ENCODE peak calls at places on chromosome 10, in five cellular contexts. M, D, Y, J and V are unnamed samples.
A peak's percentile ranks its signal among the peaks of the same experiment; 100 is the strongest.

GRCh38 chr10:9239298-9239697 is 1184.8 kb downstream of the GATA3 start:
- DNase-seq in M (no peak), D (no peak), Y (no peak), J (no peak), V (no peak)

GRCh38 chr10:35369049-35369760 is 32.9 kb downstream of the CCNY start:
- DNase-seq in M (no peak), D (no peak), Y (no peak), J (no peak), V (no peak)

GRCh38 chr10:127694580-127695193 is 42.3 kb upstream of the FOXI2 start:
- DNase-seq in M (peak; percentile 5), D (peak; percentile 66), Y (no peak), J (no peak), V (no peak)

GRCh38 chr10:122014652-122015248 is 25.8 kb downstream of the TACC2 start:
- DNase-seq in M (no peak), D (no peak), Y (no peak), J (no peak), V (no peak)

GRCh38 chr10:118911361-118911760 is 118.2 kb upstream of the NANOS1 start:
- DNase-seq in M (peak; percentile 11), D (no peak), Y (no peak), J (no peak), V (no peak)

GRCh38 chr10:75083972-75084833 is 27.3 kb upstream of the SAMD8 start:
- DNase-seq in M (no peak), D (no peak), Y (no peak), J (no peak), V (no peak)

GRCh38 chr10:113226404-113226803 is 276.4 kb downstream of the TCF7L2 start:
- DNase-seq in M (no peak), D (no peak), Y (no peak), J (no peak), V (no peak)

GRCh38 chr10:71975087-71975890 is 11.1 kb downstream of the CHST3 start:
- DNase-seq in M (peak; percentile 75), D (no peak), Y (peak; percentile 72), J (no peak), V (no peak)

GRCh38 chr10:17617031-17617911 is at the start of gene HACD1:
- DNase-seq in M (peak; percentile 79), D (peak; percentile 85), Y (peak; percentile 77), J (peak; percentile 28), V (peak; percentile 27)

GRCh38 chr10:59753267-59753666 is at the start of gene MRLN:
- DNase-seq in M (no peak), D (no peak), Y (no peak), J (no peak), V (no peak)

GRCh38 chr10:77726732-77727131 is 89.1 kb upstream of the KCNMA1 start:
- DNase-seq in M (no peak), D (no peak), Y (no peak), J (no peak), V (no peak)

GRCh38 chr10:35423505-35424306 is 87.4 kb downstream of the CCNY start:
- DNase-seq in M (peak; percentile 75), D (no peak), Y (no peak), J (no peak), V (no peak)

GRCh38 chr10:90915141-90916075 is 5.5 kb downstream of the ANKRD1 start:
- DNase-seq in M (no peak), D (no peak), Y (no peak), J (no peak), V (no peak)

GRCh38 chr10:17693009-17693408 is 49.1 kb downstream of the STAM start:
- DNase-seq in M (no peak), D (no peak), Y (no peak), J (no peak), V (no peak)

GRCh38 chr10:22850541-22850940 is 77.3 kb upstream of the ARMC3 start:
- DNase-seq in M (no peak), D (no peak), Y (no peak), J (no peak), V (no peak)

GRCh38 chr10:75972494-75973276 is 541.3 kb downstream of the LRMDA start:
- DNase-seq in M (no peak), D (no peak), Y (no peak), J (no peak), V (no peak)

GRCh38 chr10:115046686-115047244 is 46.4 kb upstream of the ATRNL1 start:
- DNase-seq in M (no peak), D (no peak), Y (no peak), J (no peak), V (no peak)

GRCh38 chr10:82176571-82176970 is 301.6 kb downstream of the NRG3 start:
- DNase-seq in M (no peak), D (no peak), Y (no peak), J (no peak), V (no peak)

GRCh38 chr10:116101616-116102015 is 171.4 kb downstream of the GFRA1 start:
- DNase-seq in M (no peak), D (no peak), Y (no peak), J (no peak), V (no peak)

GRCh38 chr10:571643-572042 is 117.8 kb downstream of the DIP2C start:
- DNase-seq in M (no peak), D (peak; percentile 32), Y (no peak), J (no peak), V (no peak)

GRCh38 chr10:78623577-78624215 is 445.1 kb upstream of the ZMIZ1 start:
- DNase-seq in M (peak; percentile 74), D (no peak), Y (no peak), J (no peak), V (no peak)

GRCh38 chr10:126104767-126105166 is 208.4 kb downstream of the FANK1 start:
- DNase-seq in M (no peak), D (no peak), Y (peak; percentile 42), J (no peak), V (no peak)

GRCh38 chr10:123521556-123521955 is 144.6 kb upstream of the GPR26 start:
- DNase-seq in M (no peak), D (no peak), Y (no peak), J (no peak), V (no peak)

GRCh38 chr10:115989621-115990020 is 283.4 kb downstream of the GFRA1 start:
- DNase-seq in M (peak; percentile 71), D (no peak), Y (no peak), J (no peak), V (no peak)

GRCh38 chr10:101602767-101603398 is 14.8 kb downstream of the DPCD start:
- DNase-seq in M (peak; percentile 62), D (peak; percentile 77), Y (peak; percentile 77), J (no peak), V (peak; percentile 43)

GRCh38 chr10:106515206-106515790 is 649.2 kb downstream of the SORCS1 start:
- DNase-seq in M (peak; percentile 48), D (no peak), Y (no peak), J (no peak), V (no peak)

GRCh38 chr10:107914450-107915276 is 750.2 kb upstream of the SORCS1 start:
- DNase-seq in M (peak; percentile 30), D (peak; percentile 43), Y (no peak), J (peak; percentile 10), V (no peak)

GRCh38 chr10:68088744-68089143 is 13.7 kb upstream of the HERC4 start:
- DNase-seq in M (peak; percentile 85), D (no peak), Y (no peak), J (no peak), V (no peak)

GRCh38 chr10:4281207-4281825 is 496.3 kb upstream of the KLF6 start:
- DNase-seq in M (no peak), D (no peak), Y (no peak), J (no peak), V (no peak)

GRCh38 chr10:28869606-28870201 is 192.4 kb downstream of the BAMBI start:
- DNase-seq in M (no peak), D (no peak), Y (no peak), J (no peak), V (no peak)

GRCh38 chr10:114541081-114541833 is 116.8 kb downstream of the ABLIM1 start:
- DNase-seq in M (peak; percentile 89), D (no peak), Y (peak; percentile 81), J (peak; percentile 55), V (peak; percentile 74)

GRCh38 chr10:119388849-119389345 is 153.6 kb downstream of the RGS10 start:
- DNase-seq in M (no peak), D (no peak), Y (no peak), J (no peak), V (no peak)

GRCh38 chr10:49176310-49177268 is 11.6 kb downstream of the TMEM273 start:
- DNase-seq in M (no peak), D (no peak), Y (no peak), J (no peak), V (no peak)

GRCh38 chr10:59708816-59709471 is 706 bp downstream of the SLC16A9 start:
- DNase-seq in M (peak; percentile 14), D (peak; percentile 48), Y (peak; percentile 37), J (no peak), V (no peak)

GRCh38 chr10:44984671-44985101 is 6.1 kb upstream of the DEPP1 start:
- DNase-seq in M (no peak), D (no peak), Y (no peak), J (no peak), V (no peak)

GRCh38 chr10:43846187-43846680 is 197.6 kb upstream of the ZNF32 start:
- DNase-seq in M (no peak), D (no peak), Y (peak; percentile 66), J (no peak), V (no peak)

GRCh38 chr10:24552346-24553016 is 171.2 kb downstream of the ARHGAP21 start:
- DNase-seq in M (peak; percentile 67), D (peak; percentile 64), Y (no peak), J (peak; percentile 19), V (no peak)